ENCODE peak calls at places on chromosome 11, in five cellular contexts. One of them, this sample, is unnamed. For H3K36me3 and H3K9me3, the result is how much of the 10 kb centered on the place peaks cover.

GRCh38 chr11:34034053-34034452 is 17.5 kb upstream of the CAPRIN1 start:
- DNase-seq in thoracic aorta: no peak
- DNase-seq in left ventricle myocardium inferior: no peak
- DNase-seq in adipocyte: no peak
- DNase-seq in OCI-LY7: no peak
- DNase-seq in this sample: no peak

GRCh38 chr11:93577291-93577690 is 34.1 kb upstream of the SMCO4 start:
- DNase-seq in thoracic aorta: no peak
- DNase-seq in left ventricle myocardium inferior: no peak
- DNase-seq in adipocyte: no peak
- DNase-seq in OCI-LY7: no peak
- DNase-seq in this sample: peak

GRCh38 chr11:106409201-106409600 is 331.7 kb downstream of the AASDHPPT start:
- DNase-seq in thoracic aorta: no peak
- DNase-seq in left ventricle myocardium inferior: no peak
- DNase-seq in adipocyte: no peak
- DNase-seq in OCI-LY7: no peak
- DNase-seq in this sample: no peak

GRCh38 chr11:33248416-33248957 is 8.7 kb upstream of the HIPK3 start:
- DNase-seq in thoracic aorta: no peak
- DNase-seq in left ventricle myocardium inferior: no peak
- DNase-seq in adipocyte: peak
- DNase-seq in OCI-LY7: no peak
- DNase-seq in this sample: no peak

GRCh38 chr11:57647960-57648776 is 1.5 kb downstream of the YPEL4 start:
- DNase-seq in thoracic aorta: no peak
- DNase-seq in left ventricle myocardium inferior: no peak
- DNase-seq in adipocyte: peak
- DNase-seq in OCI-LY7: no peak
- DNase-seq in this sample: no peak

GRCh38 chr11:111977141-111978027 is 40.2 kb downstream of the DIXDC1 start:
- DNase-seq in thoracic aorta: peak
- DNase-seq in left ventricle myocardium inferior: peak
- DNase-seq in adipocyte: peak
- DNase-seq in OCI-LY7: no peak
- DNase-seq in this sample: peak

GRCh38 chr11:118547132-118547531 is 16.1 kb downstream of the TMEM25 start:
- DNase-seq in thoracic aorta: no peak
- DNase-seq in left ventricle myocardium inferior: no peak
- DNase-seq in adipocyte: no peak
- DNase-seq in OCI-LY7: no peak
- DNase-seq in this sample: no peak

GRCh38 chr11:66638177-66639065 is at the start of gene RBM4:
- DNase-seq in thoracic aorta: peak
- DNase-seq in left ventricle myocardium inferior: peak
- DNase-seq in adipocyte: peak
- DNase-seq in OCI-LY7: peak
- DNase-seq in this sample: peak

GRCh38 chr11:33724644-33725035 is 11.6 kb downstream of the CD59 start:
- DNase-seq in thoracic aorta: no peak
- DNase-seq in left ventricle myocardium inferior: no peak
- DNase-seq in adipocyte: peak
- DNase-seq in OCI-LY7: no peak
- DNase-seq in this sample: peak

GRCh38 chr11:3709977-3710376 is 38.8 kb upstream of the CHRNA10 start:
- DNase-seq in thoracic aorta: no peak
- DNase-seq in left ventricle myocardium inferior: no peak
- DNase-seq in adipocyte: peak
- DNase-seq in OCI-LY7: no peak
- DNase-seq in this sample: no peak

GRCh38 chr11:121063728-121064127 is 37.3 kb upstream of the TECTA start:
- DNase-seq in thoracic aorta: no peak
- DNase-seq in left ventricle myocardium inferior: no peak
- DNase-seq in adipocyte: no peak
- DNase-seq in OCI-LY7: peak
- DNase-seq in this sample: no peak

GRCh38 chr11:111331711-111332479 is 33.5 kb downstream of the POU2AF3 start:
- DNase-seq in thoracic aorta: no peak
- DNase-seq in left ventricle myocardium inferior: no peak
- DNase-seq in adipocyte: peak
- DNase-seq in OCI-LY7: no peak
- DNase-seq in this sample: peak

GRCh38 chr11:1504581-1505290 is 18.2 kb upstream of the MOB2 start:
- DNase-seq in thoracic aorta: no peak
- DNase-seq in left ventricle myocardium inferior: peak
- DNase-seq in adipocyte: no peak
- DNase-seq in OCI-LY7: no peak
- DNase-seq in this sample: no peak

DNA sequence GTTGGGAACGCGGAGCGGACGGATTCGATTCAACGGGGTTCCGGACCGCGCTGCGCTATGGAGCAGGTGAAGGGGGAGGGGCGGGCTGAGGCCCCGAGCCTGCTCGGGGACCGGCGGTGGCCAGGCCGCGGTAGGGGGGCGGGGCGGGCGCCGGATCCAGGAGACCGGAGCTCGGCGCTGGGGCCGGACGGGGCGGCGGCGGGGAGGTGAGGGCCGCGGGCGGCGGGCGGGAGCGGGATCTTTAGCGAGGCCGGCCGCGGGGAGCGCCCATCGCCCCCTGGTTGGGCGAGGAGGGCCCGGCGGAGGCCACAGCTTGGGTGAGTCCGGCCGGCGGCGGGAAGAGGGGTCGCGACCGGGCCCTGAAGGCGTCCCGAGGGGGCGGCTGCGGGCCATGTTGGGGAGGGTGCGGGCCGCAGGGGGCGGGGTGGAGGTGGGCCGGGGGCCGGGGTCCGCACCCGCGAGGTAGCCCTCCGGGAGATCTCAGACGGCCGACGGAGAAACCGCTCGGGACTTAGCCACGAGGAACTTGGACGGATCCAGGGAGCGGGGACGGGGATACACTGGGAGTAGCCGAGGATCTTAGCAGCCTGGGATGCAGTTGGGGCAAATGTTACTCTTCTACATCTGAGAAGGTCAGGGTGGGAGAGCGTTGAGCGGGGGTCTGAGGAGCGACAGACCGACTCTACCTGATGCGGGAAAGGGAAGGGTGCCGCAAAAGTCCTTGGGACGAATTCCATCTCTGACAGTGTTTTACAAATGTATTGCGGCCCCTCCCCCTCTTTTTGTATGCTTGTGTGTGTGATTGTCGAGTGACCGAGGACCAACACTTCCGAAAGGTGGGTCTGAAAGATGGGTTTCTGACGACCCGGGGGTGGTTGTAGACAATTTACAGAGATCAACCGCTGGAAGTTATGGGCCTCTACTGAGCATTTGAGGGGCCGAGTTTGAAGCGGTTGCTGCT is 514 bp downstream of the STIP1 start:
- DNase-seq in thoracic aorta: no peak
- DNase-seq in left ventricle myocardium inferior: no peak
- DNase-seq in adipocyte: peak
- DNase-seq in OCI-LY7: peak
- DNase-seq in this sample: no peak
- H3K4me3 ChIP-seq in thoracic aorta: no peak
- H3K4me3 ChIP-seq in left ventricle myocardium inferior: no peak
- H3K4me3 ChIP-seq in adipocyte: no peak
- H3K4me3 ChIP-seq in OCI-LY7: no peak
- H3K4me3 ChIP-seq in this sample: no peak

GRCh38 chr11:12876988-12877387 is 132.1 kb upstream of the RASSF10 start:
- DNase-seq in thoracic aorta: no peak
- DNase-seq in left ventricle myocardium inferior: no peak
- DNase-seq in adipocyte: no peak
- DNase-seq in OCI-LY7: no peak
- DNase-seq in this sample: no peak
- H3K36me3 ChIP-seq in thoracic aorta: under half
- H3K36me3 ChIP-seq in left ventricle myocardium inferior: under half
- H3K36me3 ChIP-seq in adipocyte: under half
- H3K36me3 ChIP-seq in OCI-LY7: under half
- H3K36me3 ChIP-seq in this sample: under half

GRCh38 chr11:48216510-48216909 is at the start of gene OR4B1:
- DNase-seq in thoracic aorta: no peak
- DNase-seq in left ventricle myocardium inferior: no peak
- DNase-seq in adipocyte: no peak
- DNase-seq in OCI-LY7: no peak
- DNase-seq in this sample: no peak
- H3K9me3 ChIP-seq in thoracic aorta: under half
- H3K9me3 ChIP-seq in left ventricle myocardium inferior: under half
- H3K9me3 ChIP-seq in adipocyte: under half
- H3K9me3 ChIP-seq in OCI-LY7: under half
- H3K9me3 ChIP-seq in this sample: under half

GRCh38 chr11:72719551-72719950 is 32.7 kb downstream of the ARAP1 start:
- DNase-seq in thoracic aorta: no peak
- DNase-seq in left ventricle myocardium inferior: no peak
- DNase-seq in adipocyte: no peak
- DNase-seq in OCI-LY7: no peak
- DNase-seq in this sample: no peak
- H3K4me3 ChIP-seq in thoracic aorta: peak
- H3K4me3 ChIP-seq in left ventricle myocardium inferior: peak
- H3K4me3 ChIP-seq in adipocyte: peak
- H3K4me3 ChIP-seq in OCI-LY7: no peak
- H3K4me3 ChIP-seq in this sample: no peak

GRCh38 chr11:68932358-68932757 is 28.7 kb downstream of the IGHMBP2 start:
- DNase-seq in thoracic aorta: no peak
- DNase-seq in left ventricle myocardium inferior: no peak
- DNase-seq in adipocyte: no peak
- DNase-seq in OCI-LY7: no peak
- DNase-seq in this sample: peak

GRCh38 chr11:68930991-68931855 is 27.5 kb downstream of the IGHMBP2 start:
- DNase-seq in thoracic aorta: no peak
- DNase-seq in left ventricle myocardium inferior: no peak
- DNase-seq in adipocyte: no peak
- DNase-seq in OCI-LY7: no peak
- DNase-seq in this sample: no peak

GRCh38 chr11:68932933-68933577 is 29.4 kb downstream of the IGHMBP2 start:
- DNase-seq in thoracic aorta: no peak
- DNase-seq in left ventricle myocardium inferior: no peak
- DNase-seq in adipocyte: no peak
- DNase-seq in OCI-LY7: no peak
- DNase-seq in this sample: no peak

GRCh38 chr11:68933605-68934320 is 30.1 kb downstream of the IGHMBP2 start:
- DNase-seq in thoracic aorta: no peak
- DNase-seq in left ventricle myocardium inferior: no peak
- DNase-seq in adipocyte: no peak
- DNase-seq in OCI-LY7: no peak
- DNase-seq in this sample: no peak

DNA sequence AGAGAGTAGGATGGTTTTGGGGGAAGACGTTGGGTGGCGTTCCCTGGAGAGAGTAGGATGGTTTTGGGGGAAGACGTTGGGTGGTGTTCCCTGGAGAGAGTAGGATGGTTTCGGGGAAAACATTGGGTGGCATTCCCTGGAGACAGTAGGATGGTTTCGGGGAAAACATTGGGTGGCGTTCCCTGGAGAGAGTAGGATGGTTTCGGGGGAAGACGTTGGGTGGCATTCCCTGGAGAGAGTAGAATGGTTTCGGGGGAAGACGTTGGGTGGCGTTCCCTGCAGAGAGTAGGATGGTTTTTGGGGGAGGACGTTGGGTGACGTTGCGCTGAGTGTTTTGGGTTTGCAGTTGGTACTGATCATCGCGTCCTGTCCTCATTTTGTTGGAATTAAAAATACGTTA is 28.2 kb downstream of the IGHMBP2 start:
- DNase-seq in thoracic aorta: no peak
- DNase-seq in left ventricle myocardium inferior: no peak
- DNase-seq in adipocyte: no peak
- DNase-seq in OCI-LY7: no peak
- DNase-seq in this sample: no peak
- H3K36me3 ChIP-seq in thoracic aorta: under half
- H3K36me3 ChIP-seq in left ventricle myocardium inferior: half or more
- H3K36me3 ChIP-seq in adipocyte: half or more
- H3K36me3 ChIP-seq in OCI-LY7: under half
- H3K36me3 ChIP-seq in this sample: under half

GRCh38 chr11:48182860-48183526 is 33.6 kb upstream of the OR4B1 start:
- DNase-seq in thoracic aorta: no peak
- DNase-seq in left ventricle myocardium inferior: peak
- DNase-seq in adipocyte: no peak
- DNase-seq in OCI-LY7: no peak
- DNase-seq in this sample: no peak
- H3K9me3 ChIP-seq in thoracic aorta: under half
- H3K9me3 ChIP-seq in left ventricle myocardium inferior: under half
- H3K9me3 ChIP-seq in adipocyte: under half
- H3K9me3 ChIP-seq in OCI-LY7: under half
- H3K9me3 ChIP-seq in this sample: under half

DNA sequence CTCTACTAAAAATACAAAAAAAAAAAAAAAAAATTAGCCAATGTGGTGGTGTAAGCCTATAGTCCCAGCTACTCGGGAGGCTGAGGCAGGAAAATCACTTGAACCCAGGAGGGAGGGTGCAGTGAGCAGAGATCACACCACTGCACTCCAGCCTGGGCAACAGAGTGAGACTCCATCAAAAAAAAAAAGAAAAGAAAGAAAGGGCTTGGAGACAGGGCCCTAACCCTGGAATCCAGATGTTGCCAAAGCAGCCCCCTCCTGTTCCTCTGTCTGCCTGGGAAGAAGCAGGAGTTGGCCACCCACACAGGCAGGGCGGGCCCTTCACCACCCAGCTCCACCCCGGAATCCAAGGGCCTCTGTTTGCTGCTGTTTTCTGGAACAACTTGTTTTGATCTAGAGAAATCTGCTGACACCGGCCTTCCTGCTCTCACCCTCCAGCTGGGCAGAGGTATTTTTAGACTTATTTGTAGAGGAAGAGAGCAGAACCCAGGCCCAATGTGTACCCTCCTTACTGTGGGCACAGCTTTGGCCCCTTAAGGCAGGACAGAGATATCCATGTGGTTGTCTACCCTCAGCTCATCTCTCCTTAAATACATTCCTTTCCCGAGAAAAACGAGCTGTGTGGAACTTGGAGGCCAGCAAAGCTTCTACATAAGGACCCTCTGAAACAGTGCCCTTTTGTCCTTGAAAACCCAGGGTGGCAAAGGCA is 2.7 kb upstream of the NEAT1 start:
- DNase-seq in thoracic aorta: peak
- DNase-seq in left ventricle myocardium inferior: peak
- DNase-seq in adipocyte: peak
- DNase-seq in OCI-LY7: peak
- DNase-seq in this sample: peak
- H3K4me3 ChIP-seq in thoracic aorta: peak
- H3K4me3 ChIP-seq in left ventricle myocardium inferior: peak
- H3K4me3 ChIP-seq in adipocyte: peak
- H3K4me3 ChIP-seq in OCI-LY7: peak
- H3K4me3 ChIP-seq in this sample: peak

GRCh38 chr11:128487978-128488377 is 99.4 kb downstream of the ETS1 start:
- DNase-seq in thoracic aorta: no peak
- DNase-seq in left ventricle myocardium inferior: no peak
- DNase-seq in adipocyte: no peak
- DNase-seq in OCI-LY7: no peak
- DNase-seq in this sample: no peak
- H3K36me3 ChIP-seq in thoracic aorta: under half
- H3K36me3 ChIP-seq in left ventricle myocardium inferior: half or more
- H3K36me3 ChIP-seq in adipocyte: half or more
- H3K36me3 ChIP-seq in OCI-LY7: half or more
- H3K36me3 ChIP-seq in this sample: half or more

This sample was measured in MG63.